ENCODE peak calls at places on chromosomes 6 and 20, in seven cellular contexts. One of them, this sample, is unnamed.

GRCh38 chr6:127992144-127992543 is 91.3 kb upstream of the THEMIS start:
- DNase-seq in neural progenitor cell: no peak
- DNase-seq in GM23248: no peak
- DNase-seq in GM12878: no peak
- DNase-seq in MM.1S: no peak
- DNase-seq in fibroblast of lung: no peak
- DNase-seq in HCT116: no peak
- DNase-seq in this sample: no peak

GRCh38 chr6:148934956-148935355 is 188.1 kb downstream of the UST start:
- DNase-seq in fibroblast of lung: no peak
- DNase-seq in GM23248: peak
- DNase-seq in neural progenitor cell: no peak
- DNase-seq in HCT116: no peak
- DNase-seq in GM12878: no peak
- DNase-seq in MM.1S: no peak
- DNase-seq in this sample: no peak

GRCh38 chr20:37407117-37407566 is 61.2 kb downstream of the SRC start:
- DNase-seq in neural progenitor cell: no peak
- DNase-seq in GM23248: peak
- DNase-seq in HCT116: no peak
- DNase-seq in fibroblast of lung: peak
- DNase-seq in GM12878: no peak
- DNase-seq in MM.1S: no peak
- DNase-seq in this sample: peak

GRCh38 chr6:106844930-106845329 is 129.6 kb downstream of the CD24 start:
- DNase-seq in GM23248: no peak
- DNase-seq in HCT116: no peak
- DNase-seq in fibroblast of lung: no peak
- DNase-seq in neural progenitor cell: no peak
- DNase-seq in GM12878: peak
- DNase-seq in MM.1S: peak
- DNase-seq in this sample: no peak

GRCh38 chr6:48891308-48891707 is 571.7 kb downstream of the MMUT start:
- DNase-seq in neural progenitor cell: no peak
- DNase-seq in MM.1S: no peak
- DNase-seq in GM12878: no peak
- DNase-seq in fibroblast of lung: no peak
- DNase-seq in GM23248: no peak
- DNase-seq in HCT116: no peak
- DNase-seq in this sample: no peak

GRCh38 chr6:136341367-136341766 is 51.7 kb upstream of the BCLAF1 start:
- DNase-seq in GM23248: no peak
- DNase-seq in MM.1S: no peak
- DNase-seq in neural progenitor cell: no peak
- DNase-seq in fibroblast of lung: no peak
- DNase-seq in GM12878: no peak
- DNase-seq in HCT116: no peak
- DNase-seq in this sample: no peak

GRCh38 chr6:95078457-95078856 is 498.9 kb upstream of the MANEA start:
- DNase-seq in MM.1S: no peak
- DNase-seq in HCT116: no peak
- DNase-seq in neural progenitor cell: no peak
- DNase-seq in fibroblast of lung: no peak
- DNase-seq in GM12878: no peak
- DNase-seq in GM23248: no peak
- DNase-seq in this sample: no peak

GRCh38 chr6:53647437-53648094 is 18.0 kb downstream of the KLHL31 start:
- DNase-seq in GM12878: no peak
- DNase-seq in MM.1S: peak
- DNase-seq in HCT116: no peak
- DNase-seq in GM23248: peak
- DNase-seq in fibroblast of lung: peak
- DNase-seq in neural progenitor cell: no peak
- DNase-seq in this sample: no peak

GRCh38 chr6:153525998-153526397 is 394.9 kb upstream of the RGS17 start:
- DNase-seq in HCT116: no peak
- DNase-seq in neural progenitor cell: no peak
- DNase-seq in fibroblast of lung: no peak
- DNase-seq in GM23248: no peak
- DNase-seq in MM.1S: no peak
- DNase-seq in GM12878: no peak
- DNase-seq in this sample: no peak

GRCh38 chr6:149766156-149766768 is 16.7 kb downstream of the PCMT1 start:
- DNase-seq in GM12878: no peak
- DNase-seq in HCT116: no peak
- DNase-seq in fibroblast of lung: peak
- DNase-seq in neural progenitor cell: no peak
- DNase-seq in MM.1S: no peak
- DNase-seq in GM23248: peak
- DNase-seq in this sample: no peak

GRCh38 chr6:3489032-3489757 is 32.3 kb upstream of the SLC22A23 start:
- DNase-seq in HCT116: no peak
- DNase-seq in GM12878: no peak
- DNase-seq in neural progenitor cell: no peak
- DNase-seq in fibroblast of lung: peak
- DNase-seq in GM23248: peak
- DNase-seq in MM.1S: no peak
- DNase-seq in this sample: no peak

GRCh38 chr20:64022671-64023070 is 13.3 kb upstream of the C20orf204 start:
- DNase-seq in MM.1S: no peak
- DNase-seq in neural progenitor cell: no peak
- DNase-seq in GM23248: no peak
- DNase-seq in HCT116: no peak
- DNase-seq in GM12878: no peak
- DNase-seq in fibroblast of lung: no peak
- DNase-seq in this sample: no peak

GRCh38 chr6:28251648-28252506 is at the start of gene ZKSCAN4:
- DNase-seq in GM12878: peak
- DNase-seq in neural progenitor cell: peak
- DNase-seq in fibroblast of lung: peak
- DNase-seq in HCT116: peak
- DNase-seq in GM23248: peak
- DNase-seq in MM.1S: peak
- DNase-seq in this sample: peak

GRCh38 chr20:53162251-53162835 is 190.2 kb downstream of the TSHZ2 start:
- DNase-seq in neural progenitor cell: peak
- DNase-seq in fibroblast of lung: peak
- DNase-seq in GM23248: peak
- DNase-seq in GM12878: no peak
- DNase-seq in MM.1S: no peak
- DNase-seq in HCT116: peak
- DNase-seq in this sample: no peak

GRCh38 chr6:156778615-156779205 is 1.5 kb downstream of the ARID1B start:
- DNase-seq in GM12878: no peak
- DNase-seq in neural progenitor cell: peak
- DNase-seq in GM23248: peak
- DNase-seq in HCT116: no peak
- DNase-seq in MM.1S: no peak
- DNase-seq in fibroblast of lung: peak
- DNase-seq in this sample: no peak

GRCh38 chr6:71544028-71544427 is 255.4 kb downstream of the OGFRL1 start:
- DNase-seq in MM.1S: no peak
- DNase-seq in neural progenitor cell: no peak
- DNase-seq in fibroblast of lung: peak
- DNase-seq in HCT116: no peak
- DNase-seq in GM23248: peak
- DNase-seq in GM12878: no peak
- DNase-seq in this sample: no peak

GRCh38 chr6:107626645-107627044 is 136.7 kb downstream of the SOBP start:
- DNase-seq in GM23248: no peak
- DNase-seq in fibroblast of lung: no peak
- DNase-seq in HCT116: no peak
- DNase-seq in neural progenitor cell: peak
- DNase-seq in GM12878: no peak
- DNase-seq in MM.1S: no peak
- DNase-seq in this sample: no peak

GRCh38 chr6:2429460-2429859 is 184.1 kb upstream of the GMDS start:
- DNase-seq in HCT116: no peak
- DNase-seq in GM12878: no peak
- DNase-seq in GM23248: peak
- DNase-seq in fibroblast of lung: peak
- DNase-seq in MM.1S: no peak
- DNase-seq in neural progenitor cell: no peak
- DNase-seq in this sample: no peak

GRCh38 chr6:8243462-8243861 is 141.1 kb upstream of the EEF1E1 start:
- DNase-seq in HCT116: no peak
- DNase-seq in neural progenitor cell: no peak
- DNase-seq in GM12878: no peak
- DNase-seq in MM.1S: no peak
- DNase-seq in fibroblast of lung: peak
- DNase-seq in GM23248: peak
- DNase-seq in this sample: no peak

GRCh38 chr6:136226027-136226673 is 24.0 kb downstream of the MTFR2 start:
- DNase-seq in HCT116: peak
- DNase-seq in GM12878: no peak
- DNase-seq in GM23248: peak
- DNase-seq in fibroblast of lung: peak
- DNase-seq in neural progenitor cell: peak
- DNase-seq in MM.1S: peak
- DNase-seq in this sample: no peak

GRCh38 chr6:156107514-156108150 is 652.0 kb upstream of the NOX3 start:
- DNase-seq in neural progenitor cell: peak
- DNase-seq in fibroblast of lung: no peak
- DNase-seq in HCT116: no peak
- DNase-seq in MM.1S: no peak
- DNase-seq in GM23248: no peak
- DNase-seq in GM12878: no peak
- DNase-seq in this sample: no peak

DNA sequence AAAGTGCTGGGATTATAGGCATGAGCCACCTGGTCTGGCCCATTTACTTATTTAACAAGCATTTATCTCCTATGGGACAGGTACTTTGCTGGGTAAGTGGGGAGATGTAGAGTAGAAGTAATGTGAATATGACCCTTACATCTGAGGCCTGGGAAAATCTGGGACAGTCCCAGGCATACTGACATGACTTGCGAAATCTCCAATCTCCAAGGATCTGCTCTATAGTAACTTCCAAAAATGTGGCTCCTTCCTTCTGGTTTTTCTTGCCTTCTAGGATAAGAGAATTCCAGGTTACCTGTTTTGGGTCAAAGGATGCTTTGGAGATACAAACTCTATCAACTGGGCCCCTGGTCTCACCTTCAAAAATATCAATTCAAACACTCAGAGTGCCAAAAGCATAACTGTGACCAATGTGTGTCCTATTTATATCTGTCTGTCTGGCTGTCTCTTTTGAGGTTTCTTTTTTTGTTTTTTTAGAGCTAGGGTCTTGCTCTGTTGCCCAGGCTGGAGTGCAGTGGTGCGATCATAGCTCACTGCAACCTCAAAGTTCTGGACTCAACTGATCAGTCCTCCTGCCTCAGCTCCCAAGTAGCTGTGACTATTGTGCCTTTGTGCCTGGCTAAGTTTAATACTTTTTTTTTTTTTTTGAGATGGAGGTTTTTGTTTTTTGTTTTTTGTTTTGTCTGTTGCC is 11.7 kb upstream of the JARID2 start:
- DNase-seq in HCT116: no peak
- DNase-seq in GM23248: no peak
- DNase-seq in neural progenitor cell: no peak
- DNase-seq in MM.1S: no peak
- DNase-seq in GM12878: no peak
- DNase-seq in fibroblast of lung: no peak
- DNase-seq in this sample: no peak
- TF ChIP-seq EZH2 in HCT116: no peak
- TF ChIP-seq EZH2 in GM23248: no peak
- TF ChIP-seq EZH2 in neural progenitor cell: no peak
- TF ChIP-seq EZH2 in MM.1S: no peak
- TF ChIP-seq EZH2 in GM12878: no peak
- TF ChIP-seq EZH2 in fibroblast of lung: no peak
- TF ChIP-seq EZH2 in this sample: no peak

GRCh38 chr20:58854638-58855471 is 2.3 kb downstream of the GNAS start:
- DNase-seq in GM12878: no peak
- DNase-seq in MM.1S: no peak
- DNase-seq in GM23248: peak
- DNase-seq in neural progenitor cell: peak
- DNase-seq in HCT116: no peak
- DNase-seq in fibroblast of lung: no peak
- DNase-seq in this sample: no peak
- TF ChIP-seq EZH2 in GM12878: no peak
- TF ChIP-seq EZH2 in MM.1S: no peak
- TF ChIP-seq EZH2 in GM23248: peak
- TF ChIP-seq EZH2 in neural progenitor cell: peak
- TF ChIP-seq EZH2 in HCT116: no peak
- TF ChIP-seq EZH2 in fibroblast of lung: peak
- TF ChIP-seq EZH2 in this sample: peak

GRCh38 chr6:686528-686927 is 6.4 kb downstream of the EXOC2 start:
- DNase-seq in neural progenitor cell: peak
- DNase-seq in GM12878: no peak
- DNase-seq in HCT116: no peak
- DNase-seq in GM23248: no peak
- DNase-seq in fibroblast of lung: no peak
- DNase-seq in MM.1S: no peak
- DNase-seq in this sample: no peak

GRCh38 chr6:693737-694038 is 749 bp upstream of the EXOC2 start:
- DNase-seq in HCT116: no peak
- DNase-seq in fibroblast of lung: no peak
- DNase-seq in GM12878: no peak
- DNase-seq in GM23248: no peak
- DNase-seq in neural progenitor cell: no peak
- DNase-seq in MM.1S: no peak
- DNase-seq in this sample: no peak

GRCh38 chr6:692858-693736 is at the start of gene EXOC2:
- DNase-seq in neural progenitor cell: peak
- DNase-seq in GM23248: peak
- DNase-seq in HCT116: peak
- DNase-seq in MM.1S: peak
- DNase-seq in fibroblast of lung: peak
- DNase-seq in GM12878: peak
- DNase-seq in this sample: peak

GRCh38 chr6:689223-689622 is 3.7 kb downstream of the EXOC2 start:
- DNase-seq in MM.1S: no peak
- DNase-seq in HCT116: no peak
- DNase-seq in GM12878: no peak
- DNase-seq in GM23248: no peak
- DNase-seq in neural progenitor cell: no peak
- DNase-seq in fibroblast of lung: no peak
- DNase-seq in this sample: no peak

DNA sequence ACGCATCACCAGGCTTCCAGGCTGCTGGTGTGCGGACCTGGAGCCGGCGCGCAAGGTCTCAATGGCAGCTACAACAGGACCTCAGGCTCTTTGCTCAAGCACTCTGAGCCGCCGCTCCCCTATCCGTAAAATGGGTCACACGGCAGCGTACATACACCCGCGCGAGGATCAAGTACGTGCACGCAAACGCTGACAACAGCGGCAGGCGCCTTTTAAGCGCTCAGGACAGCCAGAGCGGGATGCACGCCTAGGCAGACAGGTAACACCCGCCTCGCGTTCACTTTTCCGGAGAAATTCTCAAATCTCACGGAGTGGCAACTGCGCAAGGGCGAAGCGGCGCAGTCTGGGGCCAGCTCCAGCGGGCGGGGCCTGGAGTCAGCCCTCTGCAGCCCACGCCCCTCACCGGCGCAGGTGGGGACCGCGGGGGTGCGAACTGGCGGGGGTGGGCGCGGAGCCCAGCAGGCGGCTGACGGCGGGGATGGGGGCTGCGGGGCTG is 535 bp downstream of the EXOC2 start:
- DNase-seq in HCT116: peak
- DNase-seq in GM12878: peak
- DNase-seq in GM23248: peak
- DNase-seq in MM.1S: peak
- DNase-seq in neural progenitor cell: peak
- DNase-seq in fibroblast of lung: peak
- DNase-seq in this sample: no peak
- TF ChIP-seq EZH2 in HCT116: no peak
- TF ChIP-seq EZH2 in GM12878: no peak
- TF ChIP-seq EZH2 in GM23248: no peak
- TF ChIP-seq EZH2 in MM.1S: no peak
- TF ChIP-seq EZH2 in neural progenitor cell: peak
- TF ChIP-seq EZH2 in fibroblast of lung: no peak
- TF ChIP-seq EZH2 in this sample: no peak

GRCh38 chr6:170289108-170289931 is 1.6 kb downstream of the DLL1 start:
- DNase-seq in GM12878: no peak
- DNase-seq in HCT116: no peak
- DNase-seq in fibroblast of lung: no peak
- DNase-seq in neural progenitor cell: peak
- DNase-seq in MM.1S: no peak
- DNase-seq in GM23248: peak
- DNase-seq in this sample: no peak
- TF ChIP-seq EZH2 in GM12878: no peak
- TF ChIP-seq EZH2 in HCT116: no peak
- TF ChIP-seq EZH2 in fibroblast of lung: peak
- TF ChIP-seq EZH2 in neural progenitor cell: peak
- TF ChIP-seq EZH2 in MM.1S: no peak
- TF ChIP-seq EZH2 in GM23248: no peak
- TF ChIP-seq EZH2 in this sample: no peak